ENCODE peak calls at places on chromosomes 11 and 22, in ten cellular contexts. S is dorsolateral prefrontal cortex; K is GM12878; Q is endodermal cell; L is ovary; E is A549; H is nephron progenitor cell; F is GM13977; D is Calu3; G is activated CD8-positive, alpha-beta T cell treated with anti-CD3 and anti-CD28 coated beads for 36 hours. P is an unnamed sample.

GRCh38 chr11:10657308-10658271 is 36.0 kb downstream of the IRAG1 start:
- DNase-seq in D (no peak), G (peak), S (no peak), E (no peak), Q (no peak), L (peak), H (no peak), K (peak), F (peak), P (no peak)

GRCh38 chr11:47186076-47186936 is at the start of gene PACSIN3:
- DNase-seq in H (peak), Q (peak), D (peak), K (no peak), S (peak), E (peak), G (peak), L (peak), F (peak), P (peak)

GRCh38 chr11:114216804-114217195 is 79.4 kb upstream of the NNMT start:
- DNase-seq in H (no peak), Q (no peak), G (no peak), D (no peak), K (no peak), S (no peak), E (no peak), L (no peak), F (no peak), P (no peak)

GRCh38 chr22:27617214-27617881 is 184.2 kb downstream of the MN1 start:
- DNase-seq in L (no peak), G (no peak), H (no peak), D (no peak), F (no peak), Q (no peak), S (no peak), E (no peak), K (no peak), P (peak)

GRCh38 chr22:28105988-28106387 is 186.9 kb upstream of the PITPNB start:
- DNase-seq in F (no peak), H (peak), D (no peak), G (no peak), S (no peak), E (no peak), L (no peak), K (no peak), Q (no peak), P (no peak)

GRCh38 chr11:123318623-123319022 is 111.4 kb upstream of the GRAMD1B start:
- DNase-seq in L (no peak), D (no peak), H (no peak), Q (no peak), F (no peak), S (no peak), G (no peak), K (no peak), E (no peak), P (no peak)

GRCh38 chr11:121572581-121573059 is 119.9 kb upstream of the SORL1-AS1 start:
- DNase-seq in E (no peak), D (no peak), F (no peak), G (no peak), Q (no peak), S (peak), K (no peak), L (no peak), H (no peak), P (no peak)

GRCh38 chr22:37187552-37187890 is 526 bp downstream of the C1QTNF6 start:
- DNase-seq in L (no peak), S (no peak), F (no peak), G (peak), H (no peak), Q (peak), E (no peak), K (no peak), D (no peak), P (peak)

GRCh38 chr22:27154717-27155116 is 497.3 kb downstream of the MIAT start:
- DNase-seq in G (no peak), E (no peak), H (no peak), L (peak), Q (no peak), D (no peak), S (no peak), K (no peak), F (no peak), P (no peak)

GRCh38 chr11:92735039-92735438 is 234.4 kb upstream of the MTNR1B start:
- DNase-seq in Q (no peak), K (no peak), L (no peak), G (no peak), F (no peak), D (no peak), E (no peak), H (no peak), S (no peak), P (no peak)
- TF ChIP-seq CTCF in Q (peak), K (peak), L (no peak), G (no peak), F (no peak), D (no peak), E (no peak), H (peak), S (no peak), P (peak)

GRCh38 chr11:69943066-69943465 is 123.8 kb upstream of the FGF3 start:
- DNase-seq in S (no peak), K (no peak), E (peak), Q (peak), G (no peak), F (no peak), L (no peak), H (no peak), D (peak), P (no peak)
- TF ChIP-seq CTCF in S (no peak), K (peak), E (peak), Q (peak), G (no peak), F (no peak), L (no peak), H (no peak), D (peak), P (no peak)

GRCh38 chr11:61539958-61540357 is 31.4 kb downstream of the LRRC10B start:
- DNase-seq in D (no peak), F (no peak), G (no peak), H (no peak), L (no peak), S (no peak), Q (no peak), E (no peak), K (no peak), P (no peak)
- TF ChIP-seq CTCF in D (no peak), F (no peak), G (no peak), H (no peak), L (no peak), S (no peak), Q (no peak), E (no peak), K (no peak), P (no peak)

DNA sequence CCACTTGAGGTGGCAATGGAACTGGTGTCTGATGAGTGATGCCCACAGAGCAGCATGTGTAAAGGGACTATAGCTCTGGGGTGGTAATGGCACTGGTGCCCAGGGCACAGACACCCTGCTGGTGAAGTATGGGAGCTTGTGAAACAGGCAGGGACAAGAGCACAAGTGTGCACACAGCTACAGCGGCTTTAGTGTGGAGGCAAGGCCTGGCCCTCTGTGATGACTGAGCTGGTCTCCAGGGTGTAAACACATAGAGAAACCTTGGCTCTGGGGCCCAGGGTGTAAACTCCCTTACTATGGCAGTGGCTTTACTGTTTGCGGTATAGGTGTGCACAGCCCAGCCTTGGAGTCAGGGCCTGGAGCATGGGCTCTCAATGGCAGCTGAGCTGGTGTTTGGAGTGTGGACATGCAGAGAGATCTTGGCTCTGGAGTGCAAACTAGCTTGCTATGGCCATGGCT is 46.3 kb downstream of the BIRC2 start:
- DNase-seq in Q (peak), S (no peak), K (no peak), E (no peak), H (no peak), F (no peak), G (no peak), D (no peak), L (no peak), P (no peak)
- TF ChIP-seq CTCF in Q (no peak), S (no peak), K (no peak), E (no peak), H (no peak), F (no peak), G (no peak), D (no peak), L (no peak), P (no peak)

DNA sequence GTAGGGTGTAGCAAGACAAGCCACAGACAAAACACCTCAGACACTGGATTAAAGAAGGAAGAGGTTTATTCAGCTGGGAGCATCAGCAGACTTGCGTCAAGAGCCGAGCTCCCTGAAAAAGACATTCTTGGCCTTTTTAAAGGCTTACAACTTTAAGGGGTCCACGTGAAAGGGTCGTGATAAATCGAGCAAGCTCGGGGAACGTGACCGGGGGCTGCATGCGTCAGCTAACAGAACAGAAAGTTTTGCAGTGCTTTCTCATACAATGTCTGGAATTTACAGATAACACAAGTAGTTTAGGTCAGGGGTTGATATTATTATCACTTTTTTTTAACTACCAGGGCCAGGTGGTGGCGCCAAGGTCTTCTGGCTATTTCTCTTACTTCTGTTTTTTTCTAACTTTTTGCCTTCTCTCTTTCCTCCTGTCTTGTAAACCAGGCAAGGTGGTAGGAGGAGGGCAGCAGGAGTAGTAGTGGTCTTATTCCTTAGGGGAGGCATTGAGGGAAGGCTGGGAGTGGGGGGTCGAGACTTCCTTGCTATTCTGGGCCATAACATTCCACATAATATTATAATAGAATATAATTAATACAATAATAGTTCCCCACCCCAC is 631 bp upstream of the ALDH3B1 start:
- DNase-seq in Q (no peak), K (no peak), S (no peak), D (no peak), E (no peak), F (no peak), H (no peak), L (no peak), G (peak), P (no peak)
- TF ChIP-seq CTCF in Q (peak), K (peak), S (no peak), D (peak), E (peak), F (peak), H (no peak), L (peak), G (no peak), P (no peak)

DNA sequence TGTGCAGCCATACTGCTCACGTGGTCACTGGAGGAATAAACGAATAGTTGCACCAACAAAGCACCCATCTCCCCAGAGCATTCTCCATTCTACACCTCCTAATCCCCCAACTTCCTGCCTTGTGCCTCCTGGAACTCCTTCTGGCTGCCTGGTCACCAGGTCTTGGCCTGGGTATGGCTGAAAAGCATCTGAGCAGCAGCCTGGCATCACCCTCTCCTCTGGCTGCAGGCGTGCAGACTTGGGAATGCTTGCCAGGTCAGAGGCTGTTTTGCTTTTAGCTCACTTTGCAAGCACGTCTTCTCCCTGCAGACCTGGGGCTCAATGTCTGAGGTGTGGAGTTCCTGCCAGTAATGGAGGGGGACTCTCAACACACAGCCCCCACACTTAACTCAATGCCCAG is 33.3 kb upstream of the KCNJ11 start:
- DNase-seq in Q (no peak), S (no peak), E (no peak), H (no peak), F (no peak), K (no peak), L (no peak), G (no peak), D (no peak), P (no peak)
- TF ChIP-seq CTCF in Q (no peak), S (no peak), E (no peak), H (no peak), F (no peak), K (no peak), L (no peak), G (no peak), D (no peak), P (no peak)

DNA sequence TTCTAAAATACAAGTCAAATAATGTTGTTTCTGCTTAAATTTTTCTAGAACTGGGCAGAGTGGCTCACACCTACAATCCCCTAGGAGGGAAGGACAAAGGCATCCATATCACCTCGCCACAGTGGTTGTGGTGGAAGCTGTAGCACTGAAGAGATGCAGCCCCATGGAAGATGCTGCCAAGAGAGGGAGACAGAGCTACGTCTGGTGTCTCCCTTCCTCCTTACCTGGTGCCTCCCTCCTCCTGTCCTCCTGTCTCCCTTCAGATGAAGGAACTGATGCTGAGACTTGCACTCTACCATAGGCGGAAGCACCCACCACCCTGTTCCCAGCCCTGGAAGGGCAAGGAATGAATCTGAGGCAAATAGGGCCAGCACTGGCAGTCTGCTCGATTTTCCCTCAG is 22.3 kb downstream of the MMP27 start:
- DNase-seq in E (no peak), L (no peak), F (no peak), Q (peak), S (no peak), K (no peak), G (no peak), H (no peak), D (no peak), P (no peak)
- TF ChIP-seq CTCF in E (no peak), L (no peak), F (peak), Q (peak), S (no peak), K (peak), G (no peak), H (no peak), D (no peak), P (no peak)

DNA sequence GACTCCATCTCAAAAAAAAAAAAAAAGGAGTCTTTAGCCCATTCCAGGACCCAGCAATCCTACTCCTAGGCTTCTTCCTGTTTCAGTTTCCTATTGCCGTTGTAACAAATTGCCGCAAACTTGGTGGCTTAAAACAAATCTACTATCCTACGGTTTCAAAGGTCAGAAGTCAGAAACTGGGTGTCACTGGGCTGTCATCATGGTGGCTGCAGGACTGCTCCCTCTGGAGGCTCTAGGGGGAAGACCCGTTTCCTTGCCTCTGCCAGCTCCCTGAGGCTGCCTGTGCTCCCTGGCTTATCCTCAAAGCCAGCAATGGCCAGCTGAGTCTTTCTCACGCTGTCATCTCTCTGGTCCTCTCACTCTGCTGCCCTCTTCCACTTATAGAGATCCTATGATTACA is 8.7 kb upstream of the DAGLA start:
- DNase-seq in L (no peak), S (no peak), D (no peak), G (no peak), K (no peak), E (peak), H (no peak), F (no peak), Q (peak), P (peak)
- TF ChIP-seq CTCF in L (no peak), S (no peak), D (peak), G (no peak), K (peak), E (peak), H (no peak), F (peak), Q (peak), P (no peak)

DNA sequence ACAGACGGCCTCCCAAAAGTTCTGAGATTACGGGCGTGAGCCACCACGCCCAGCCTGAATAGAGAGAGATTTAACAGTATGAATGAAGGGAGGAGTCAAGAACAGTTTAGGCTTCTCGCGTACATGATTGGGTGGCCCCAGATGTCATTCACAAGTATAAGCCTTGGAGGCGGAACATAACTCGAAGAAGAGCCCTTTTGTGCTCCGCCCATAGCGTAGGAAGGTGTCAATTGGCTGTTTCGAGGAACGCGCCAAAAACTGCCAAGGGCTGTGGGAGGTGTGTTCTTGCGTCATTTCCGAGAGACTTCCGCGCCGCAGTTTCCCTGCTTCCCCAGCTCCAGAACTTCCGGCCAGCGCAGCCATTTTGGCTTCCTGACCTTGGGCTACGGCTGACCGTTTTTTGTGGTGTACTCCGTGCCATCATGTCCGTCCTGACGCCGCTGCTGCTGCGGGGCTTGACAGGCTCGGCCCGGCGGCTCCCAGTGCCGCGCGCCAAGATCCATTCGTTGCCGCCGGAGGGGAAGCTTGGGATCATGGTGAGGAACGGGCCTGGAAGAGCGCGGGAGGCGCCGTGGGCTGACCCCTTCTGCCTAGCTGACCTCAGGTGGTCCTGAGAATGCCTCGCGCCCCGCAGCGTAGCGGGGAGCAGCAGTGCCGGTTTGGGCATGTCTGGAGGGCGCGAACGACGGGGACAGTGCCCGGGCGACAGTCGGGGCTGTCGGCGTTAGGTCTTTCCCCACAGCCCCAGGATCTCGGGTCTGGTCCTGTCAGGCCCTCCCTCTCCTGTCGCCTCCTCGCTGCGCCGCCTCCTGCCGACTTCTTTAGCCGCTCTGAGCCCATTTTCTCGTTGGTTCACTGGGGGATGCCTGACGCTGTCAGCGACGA is at the start of gene COX8A:
- DNase-seq in S (peak), L (peak), K (peak), E (peak), Q (peak), H (peak), D (peak), F (peak), G (peak), P (peak)
- TF ChIP-seq CTCF in S (no peak), L (no peak), K (no peak), E (no peak), Q (peak), H (no peak), D (no peak), F (peak), G (no peak), P (no peak)